ENCODE peak calls at places on chromosomes 11 and 22, in seven cellular contexts. E is A549, T is HepG2, H is SK-N-SH, R is GM12878, S is H1, Z is K562. D is an unnamed sample.

GRCh38 chr11:118078972-118079411 is 2.1 kb downstream of the TMPRSS4 start:
- DNase-seq in Z (no peak), S (no peak), R (no peak), E (no peak), H (no peak), T (no peak), D (no peak)

GRCh38 chr11:130159657-130160459 is at the start of gene ST14:
- DNase-seq in R (no peak), E (no peak), H (peak), S (no peak), T (no peak), Z (no peak), D (no peak)

GRCh38 chr11:17771841-17772401 is 37.3 kb downstream of the KCNC1 start:
- DNase-seq in S (no peak), R (no peak), T (no peak), Z (no peak), E (no peak), H (no peak), D (no peak)

GRCh38 chr11:47565340-47566165 is at the start of gene PTPMT1:
- DNase-seq in H (peak), S (no peak), R (no peak), T (peak), Z (peak), E (peak), D (peak)

GRCh38 chr22:42180349-42180842 is 49.8 kb upstream of the CYP2D6 start:
- DNase-seq in T (no peak), E (no peak), H (no peak), S (no peak), R (no peak), Z (peak), D (peak)

GRCh38 chr11:132062541-132062940 is 692.1 kb downstream of the NTM start:
- DNase-seq in H (no peak), T (no peak), Z (no peak), S (no peak), E (no peak), R (no peak), D (peak)

GRCh38 chr22:42902875-42903510 is 45.9 kb upstream of the ARFGAP3 start:
- DNase-seq in T (no peak), R (no peak), S (peak), Z (no peak), H (no peak), E (no peak), D (peak)

GRCh38 chr11:26193714-26194373 is 138.1 kb upstream of the ANO3 start:
- DNase-seq in S (no peak), H (no peak), E (no peak), Z (no peak), T (no peak), R (no peak), D (peak)

GRCh38 chr11:119470316-119471266 is 47.6 kb upstream of the THY1 start:
- DNase-seq in S (no peak), T (no peak), Z (no peak), E (no peak), R (no peak), H (no peak), D (peak)
- TF ChIP-seq RFX5 in S (no peak), T (no peak), Z (no peak), E (no peak), R (no peak), H (no peak), D (no peak)

GRCh38 chr11:35420371-35420770 is 1.0 kb upstream of the SLC1A2 start:
- DNase-seq in E (no peak), Z (no peak), S (no peak), T (no peak), R (no peak), H (peak), D (no peak)

GRCh38 chr11:35415488-35415887 is 3.9 kb downstream of the SLC1A2 start:
- DNase-seq in H (no peak), R (no peak), Z (no peak), S (no peak), E (no peak), T (no peak), D (no peak)

GRCh38 chr11:35418282-35418846 is 994 bp downstream of the SLC1A2 start:
- DNase-seq in Z (no peak), E (peak), H (peak), T (no peak), R (no peak), S (no peak), D (no peak)

GRCh38 chr11:35418847-35419712 is at the start of gene SLC1A2:
- DNase-seq in E (peak), Z (no peak), T (no peak), S (no peak), R (no peak), H (peak), D (peak)

DNA sequence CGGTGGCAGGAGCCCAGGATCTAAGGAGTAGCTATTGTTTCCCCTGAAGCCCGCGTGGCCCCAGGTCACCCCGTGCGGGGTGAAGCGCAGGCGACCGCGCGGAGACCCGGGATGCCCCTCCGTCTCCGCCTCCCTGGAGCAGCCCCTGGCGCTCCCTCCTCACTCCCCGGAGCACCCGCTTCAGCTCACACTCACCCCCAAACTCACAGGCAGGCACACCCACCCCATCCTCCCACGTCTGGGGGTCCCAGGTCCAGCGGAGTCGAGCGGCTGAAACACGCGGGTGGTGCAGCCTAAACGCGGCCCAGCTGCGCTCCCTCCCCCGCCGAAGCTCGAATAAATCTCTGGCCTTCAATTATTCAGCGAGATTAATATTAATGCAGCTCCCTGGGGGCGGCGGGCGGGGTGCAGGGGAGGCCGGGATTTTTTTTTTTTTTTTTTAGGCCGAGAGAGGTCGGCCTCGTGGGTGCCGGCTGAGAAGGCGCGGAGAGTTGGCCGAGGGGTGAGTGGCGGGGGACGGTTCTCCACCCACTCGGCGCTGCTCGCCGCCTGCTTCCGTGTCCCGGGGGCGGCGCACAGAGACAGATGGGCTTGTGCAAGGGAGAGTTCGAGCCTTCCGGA is 465 bp upstream of the SLC1A2 start:
- DNase-seq in R (no peak), T (no peak), E (no peak), S (no peak), H (peak), Z (no peak), D (no peak)
- TF ChIP-seq RFX5 in R (no peak), T (no peak), E (no peak), S (no peak), H (no peak), Z (no peak), D (no peak)

GRCh38 chr11:124937336-124937935 is 1.6 kb upstream of the HEPACAM start:
- DNase-seq in Z (no peak), S (no peak), E (no peak), H (no peak), R (no peak), T (peak), D (no peak)
- TF ChIP-seq RFX5 in Z (no peak), S (no peak), E (no peak), H (no peak), R (no peak), T (no peak), D (no peak)

GRCh38 chr11:126879516-126879915 is 121.1 kb downstream of the KIRREL3 start:
- DNase-seq in H (no peak), Z (no peak), T (no peak), S (no peak), R (no peak), E (no peak), D (peak)
- TF ChIP-seq RFX5 in H (no peak), Z (no peak), T (no peak), S (no peak), R (no peak), E (no peak), D (no peak)

DNA sequence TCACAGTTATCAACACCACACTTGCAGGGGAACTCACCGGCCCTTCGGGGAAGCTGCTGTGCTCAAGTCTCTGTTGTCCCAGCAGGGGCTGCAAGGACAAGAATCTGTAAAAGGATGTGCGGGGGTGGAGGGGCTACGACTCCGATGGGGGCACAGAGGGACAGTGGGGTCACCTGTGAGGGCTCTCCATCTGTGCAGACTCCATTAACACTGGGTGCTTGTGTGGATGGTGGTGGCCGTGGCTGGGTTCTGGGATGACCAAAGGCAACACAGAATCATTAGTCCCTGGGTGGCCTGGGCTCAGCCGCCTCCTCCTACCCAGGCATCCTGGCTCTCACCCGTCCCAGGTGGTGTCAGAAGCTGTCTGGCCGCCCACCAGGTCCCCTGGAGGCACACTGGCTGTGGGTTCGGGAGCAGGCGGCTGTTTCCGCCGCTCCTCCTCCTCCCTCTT is 10.2 kb upstream of the RBM4B start:
- DNase-seq in R (no peak), S (no peak), E (no peak), Z (no peak), H (no peak), T (no peak), D (no peak)
- TF ChIP-seq RFX5 in R (no peak), S (no peak), E (no peak), Z (no peak), H (no peak), T (no peak), D (no peak)

GRCh38 chr11:64121637-64122410 is 44.1 kb downstream of the MACROD1 start:
- DNase-seq in S (no peak), R (no peak), Z (no peak), E (no peak), H (no peak), T (no peak), D (peak)
- TF ChIP-seq RFX5 in S (no peak), R (no peak), Z (no peak), E (no peak), H (no peak), T (no peak), D (no peak)

GRCh38 chr11:13140873-13141655 is 131.9 kb downstream of the RASSF10 start:
- DNase-seq in H (no peak), E (no peak), R (no peak), T (peak), S (no peak), Z (no peak), D (peak)
- TF ChIP-seq RFX5 in H (no peak), E (no peak), R (no peak), T (no peak), S (no peak), Z (no peak), D (no peak)

DNA sequence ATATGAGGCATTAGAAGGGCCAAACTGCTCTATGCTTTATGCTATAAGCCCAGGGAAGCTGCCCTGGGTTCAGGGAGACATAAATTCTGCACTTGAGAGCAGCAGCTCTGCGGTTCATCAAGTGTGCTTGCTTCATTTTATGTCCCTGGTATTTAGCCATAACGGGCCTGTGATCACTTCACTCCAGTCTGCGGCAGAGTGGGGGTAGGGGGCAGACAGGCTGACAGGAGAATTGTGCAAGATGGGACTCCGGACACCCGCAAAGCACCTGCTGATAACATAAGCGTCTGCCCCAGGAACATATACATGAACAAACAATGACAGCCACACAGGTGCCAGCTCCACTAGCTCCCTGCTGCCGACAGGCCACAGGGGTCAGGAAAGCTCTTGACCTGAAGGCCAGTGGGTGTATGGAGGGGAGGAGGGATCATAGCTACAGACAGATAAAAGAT is 56.1 kb downstream of the SMCO4 start:
- DNase-seq in Z (peak), R (no peak), S (no peak), T (peak), E (no peak), H (no peak), D (no peak)
- TF ChIP-seq RFX5 in Z (no peak), R (no peak), S (no peak), T (peak), E (no peak), H (no peak), D (no peak)